ENCODE peak calls at places on chromosomes 2 and 18, in nine cellular contexts. A is GM23248, U is neural progenitor cell, P is HCT116, C is MM.1S, J is SK-N-SH, M is PC-3, I is GM23338, S is hepatocyte. Z is an unnamed sample.

GRCh38 chr2:127193164-127193947 is 26.7 kb downstream of the CYP27C1 start:
- DNase-seq in P (no peak), S (no peak), I (peak; percentile 39), U (no peak), J (no peak), M (no peak), C (no peak), A (peak; percentile 68), Z (no peak)

GRCh38 chr18:78113445-78113844 is 863.8 kb downstream of the GALR1 start:
- DNase-seq in P (no peak), M (no peak), C (no peak), I (no peak), S (no peak), A (no peak), J (no peak), U (no peak), Z (no peak)

GRCh38 chr2:30871440-30871839 is 64.2 kb upstream of the CAPN13 start:
- DNase-seq in A (no peak), C (no peak), M (no peak), S (no peak), P (no peak), U (no peak), I (no peak), J (peak; percentile 85), Z (no peak)

GRCh38 chr2:238127165-238128060 is 11.1 kb upstream of the KLHL30 start:
- DNase-seq in P (no peak), U (peak; percentile 37), M (no peak), I (no peak), S (no peak), J (no peak), C (peak; percentile 42), A (peak; percentile 70), Z (no peak)

GRCh38 chr2:135132314-135132713 is 80.2 kb downstream of the RAB3GAP1 start:
- DNase-seq in S (no peak), J (no peak), M (no peak), C (no peak), I (no peak), U (no peak), A (peak; percentile 81), P (no peak), Z (no peak)

GRCh38 chr2:134668821-134669220 is 50.0 kb downstream of the TMEM163 start:
- DNase-seq in P (no peak), J (no peak), C (no peak), A (no peak), I (no peak), M (no peak), S (no peak), U (no peak), Z (no peak)

GRCh38 chr2:18156421-18156820 is 278.0 kb downstream of the KCNS3 start:
- DNase-seq in A (no peak), M (no peak), I (no peak), P (no peak), S (no peak), U (no peak), C (no peak), J (no peak), Z (no peak)

GRCh38 chr2:134549104-134549503 is 169.7 kb downstream of the TMEM163 start:
- DNase-seq in A (peak; percentile 75), I (no peak), S (no peak), J (no peak), P (no peak), C (no peak), M (peak; percentile 39), U (no peak), Z (no peak)

GRCh38 chr18:51621103-51621969 is 423.9 kb upstream of the MEX3C start:
- DNase-seq in C (peak; percentile 73), S (peak; percentile 81), A (peak; percentile 69), I (peak; percentile 83), M (peak; percentile 36), P (peak; percentile 1), J (peak; percentile 53), U (peak; percentile 81), Z (peak; percentile 18)

GRCh38 chr2:176103634-176104337 is 3.3 kb upstream of the HOXD11 start:
- DNase-seq in U (no peak), P (no peak), M (no peak), C (no peak), J (no peak), A (peak; percentile 50), I (peak; percentile 45), S (no peak), Z (no peak)

GRCh38 chr2:58893645-58894336 is 652.7 kb upstream of the FANCL start:
- DNase-seq in M (no peak), P (no peak), S (no peak), C (no peak), U (no peak), I (no peak), A (peak; percentile 5), J (no peak), Z (no peak)

GRCh38 chr2:209938906-209939305 is 63.5 kb upstream of the RPE start:
- DNase-seq in I (no peak), M (no peak), J (no peak), P (no peak), A (no peak), U (no peak), C (no peak), S (no peak), Z (no peak)

GRCh38 chr2:68721482-68722071 is 13.0 kb upstream of the ARHGAP25 start:
- DNase-seq in M (peak; percentile 27), J (no peak), A (no peak), P (peak; percentile 68), I (no peak), U (no peak), S (no peak), C (peak; percentile 78), Z (peak; percentile 73)

GRCh38 chr18:63271881-63272299 is 47.7 kb downstream of the BCL2 start:
- DNase-seq in P (no peak), U (no peak), C (no peak), J (peak; percentile 47), S (no peak), M (no peak), A (peak; percentile 1), I (no peak), Z (no peak)

GRCh38 chr2:73214120-73215035 is at the start of gene SMYD5:
- DNase-seq in M (peak; percentile 78), U (peak; percentile 91), C (peak; percentile 88), P (peak; percentile 69), J (peak; percentile 94), I (peak; percentile 94), A (peak; percentile 93), S (peak; percentile 90), Z (peak; percentile 90)

GRCh38 chr2:71713581-71714580 is 260.5 kb downstream of the DYSF start:
- DNase-seq in U (no peak), A (peak; percentile 28), M (no peak), I (no peak), P (no peak), C (no peak), J (no peak), S (no peak), Z (no peak)

GRCh38 chr2:216903470-216903869 is 43.6 kb upstream of the TNP1 start:
- DNase-seq in M (no peak), C (no peak), S (no peak), U (no peak), I (no peak), A (no peak), J (no peak), P (no peak), Z (no peak)

GRCh38 chr2:11405599-11406491 is 60.1 kb downstream of the E2F6 start:
- DNase-seq in C (no peak), M (no peak), J (peak; percentile 47), S (no peak), U (no peak), I (no peak), P (no peak), A (no peak), Z (no peak)
- H2AFZ ChIP-seq in C (no peak overlapping the region), M (no peak overlapping the region), J (no peak overlapping the region), S (peak overlapping the region; percentile 9), U (no peak overlapping the region), I (no peak overlapping the region), P (no peak overlapping the region), A (no peak overlapping the region), Z (no peak overlapping the region)

GRCh38 chr18:33184918-33185317 is 255.6 kb downstream of the CCDC178 start:
- DNase-seq in C (no peak), P (no peak), M (no peak), J (no peak), I (peak; percentile 66), S (no peak), A (no peak), U (peak; percentile 25), Z (no peak)
- TF ChIP-seq EZH2phosphoT487 in C (no peak), P (no peak), M (no peak), J (no peak), I (no peak), S (no peak), A (no peak), U (no peak), Z (no peak)

DNA sequence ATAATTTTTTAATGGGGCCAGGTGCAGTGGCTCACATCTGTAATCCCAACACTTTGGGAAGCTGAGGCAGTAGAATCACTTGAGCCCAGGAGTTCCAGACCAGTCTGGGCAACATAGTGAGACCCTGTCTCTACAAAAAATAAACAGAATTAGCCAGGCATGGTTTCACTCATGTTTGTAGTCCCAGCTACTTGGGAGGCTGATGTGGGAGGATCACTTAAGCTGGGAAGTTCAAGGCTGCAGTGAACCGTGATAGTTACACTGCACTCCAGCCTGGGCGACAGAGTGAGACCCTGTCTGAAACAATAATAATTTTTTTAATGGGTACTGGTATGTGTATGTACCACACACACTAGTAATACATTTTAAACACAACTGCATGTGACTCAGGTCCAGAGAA is 2.4 kb downstream of the ARL6IP6 start:
- DNase-seq in P (no peak), C (no peak), J (no peak), A (no peak), U (no peak), I (no peak), S (no peak), M (no peak), Z (no peak)
- H3K4me1 ChIP-seq in P (no peaks in the 10 kb centered on the region), C (peaks cover 12% of the 10 kb centered on the region), J (peaks cover 4% of the 10 kb centered on the region), A (peaks cover 21% of the 10 kb centered on the region), U (peaks cover 7% of the 10 kb centered on the region), I (peaks cover 6% of the 10 kb centered on the region), S (peaks cover 14% of the 10 kb centered on the region), M (peaks cover 14% of the 10 kb centered on the region), Z (peaks cover 27% of the 10 kb centered on the region)

GRCh38 chr18:77067315-77068061 is 65.1 kb downstream of the MBP start:
- DNase-seq in I (no peak), M (peak; percentile 86), J (no peak), C (no peak), S (peak; percentile 74), P (peak; percentile 75), U (no peak), A (peak; percentile 97), Z (no peak)
- H2AFZ ChIP-seq in I (no peak overlapping the region), M (no peak overlapping the region), J (peak overlapping the region; percentile 31), C (no peak overlapping the region), S (no peak overlapping the region), P (no peak overlapping the region), U (no peak overlapping the region), A (peak overlapping the region; percentile 24), Z (no peak overlapping the region)

DNA sequence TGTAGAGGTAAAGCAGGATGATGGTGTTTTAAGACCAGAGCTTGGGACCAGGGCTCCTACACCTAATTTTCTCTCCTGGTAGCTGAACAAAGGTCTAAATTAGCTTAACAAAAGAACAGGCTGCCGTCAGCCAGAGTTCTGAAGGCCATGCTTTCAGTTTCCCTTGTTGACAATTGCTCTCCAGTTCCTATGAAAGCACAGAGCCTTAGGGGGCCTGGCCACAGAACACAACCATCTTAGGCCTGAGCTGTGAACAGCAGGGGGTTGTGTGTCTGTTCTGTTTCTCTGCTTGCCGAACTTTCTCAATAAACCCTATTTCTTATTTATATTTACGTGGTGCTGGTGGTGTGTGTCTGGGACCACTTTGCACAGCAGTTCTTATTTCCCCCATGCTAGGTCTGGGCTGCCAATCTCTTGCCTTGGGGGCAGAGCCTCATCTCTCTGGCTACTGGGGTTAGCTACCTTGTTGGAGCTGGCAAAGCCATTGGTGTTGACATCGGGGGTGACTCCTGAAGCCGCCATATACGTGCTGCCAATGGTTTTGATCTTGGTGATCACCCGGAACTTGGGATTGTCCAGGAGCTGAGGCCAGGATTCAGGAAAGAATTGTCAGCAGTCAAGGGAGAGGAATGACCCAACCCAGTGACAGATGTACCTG is 29.0 kb downstream of the CENPO start:
- DNase-seq in I (peak; percentile 89), A (no peak), M (no peak), J (no peak), U (peak; percentile 85), P (no peak), S (no peak), C (peak; percentile 46), Z (no peak)
- TF ChIP-seq EZH2phosphoT487 in I (no peak), A (no peak), M (no peak), J (no peak), U (no peak), P (no peak), S (no peak), C (no peak), Z (no peak)